ENCODE peak calls at places on chromosomes 3 and 15, in four cellular contexts. V is A549, O is suprapubic skin, H is tibial nerve. Q is an unnamed sample. For H3K4me1, the result is how much of the 10 kb centered on the place peaks cover.

GRCh38 chr3:30554317-30554690 is 52.1 kb upstream of the TGFBR2 start:
- DNase-seq in O (no peak), V (no peak), H (no peak), Q (no peak)

GRCh38 chr3:13513051-13513912 is 33.2 kb downstream of the HDAC11 start:
- DNase-seq in V (no peak), O (no peak), H (no peak), Q (no peak)

GRCh38 chr3:4722103-4722502 is 229.0 kb downstream of the ITPR1 start:
- DNase-seq in V (peak), H (no peak), O (no peak), Q (no peak)

GRCh38 chr3:53254810-53255359 is 937 bp downstream of the TKT start:
- DNase-seq in V (no peak), H (peak), O (no peak), Q (peak)

GRCh38 chr15:39580630-39581500 is at the start of gene THBS1:
- DNase-seq in V (peak), H (peak), O (peak), Q (peak)

GRCh38 chr3:120764206-120764605 is 21.7 kb downstream of the GTF2E1 start:
- DNase-seq in V (no peak), O (no peak), H (no peak), Q (no peak)

GRCh38 chr15:31327674-31328424 is 1.2 kb downstream of the KLF13 start:
- DNase-seq in V (peak), O (no peak), H (no peak), Q (peak)

GRCh38 chr15:93028632-93029612 is 60.1 kb downstream of the RGMA start:
- DNase-seq in H (peak), V (no peak), O (peak), Q (peak)

GRCh38 chr15:52440414-52440813 is 88.3 kb downstream of the MYO5A start:
- DNase-seq in H (no peak), O (no peak), V (peak), Q (no peak)

GRCh38 chr15:63353261-63353660 is 28.4 kb downstream of the CA12 start:
- DNase-seq in H (no peak), V (no peak), O (no peak), Q (no peak)

GRCh38 chr3:169668957-169669681 is 5.6 kb upstream of the MECOM start:
- DNase-seq in V (peak), O (no peak), H (peak), Q (peak)

GRCh38 chr3:52527039-52527731 is 6.5 kb downstream of the NT5DC2 start:
- DNase-seq in O (peak), V (no peak), H (peak), Q (no peak)

GRCh38 chr3:102158080-102158756 is 276.6 kb upstream of the ZPLD1 start:
- DNase-seq in H (no peak), V (no peak), O (no peak), Q (no peak)

GRCh38 chr15:39997031-39997430 is 42.0 kb downstream of the SRP14 start:
- DNase-seq in O (no peak), V (no peak), H (no peak), Q (no peak)

GRCh38 chr15:79475312-79475711 is 43.2 kb downstream of the MINAR1 start:
- DNase-seq in O (no peak), H (no peak), V (no peak), Q (no peak)

GRCh38 chr3:191440532-191440931 is 20.4 kb upstream of the PYDC2 start:
- DNase-seq in V (no peak), H (no peak), O (no peak), Q (no peak)

GRCh38 chr3:49761661-49762060 is 24.7 kb downstream of the IP6K1 start:
- DNase-seq in H (no peak), O (peak), V (no peak), Q (no peak)

GRCh38 chr3:157393076-157393475 is 43.6 kb upstream of the PTX3 start:
- DNase-seq in H (no peak), V (no peak), O (no peak), Q (no peak)

GRCh38 chr3:42110631-42111030 is 19.5 kb downstream of the TRAK1 start:
- DNase-seq in V (no peak), H (no peak), O (peak), Q (no peak)

GRCh38 chr3:32584660-32585059 is 14.0 kb upstream of the DYNC1LI1 start:
- DNase-seq in V (no peak), H (no peak), O (no peak), Q (no peak)

GRCh38 chr3:94336076-94336741 is 273.3 kb downstream of the NSUN3 start:
- DNase-seq in O (no peak), H (no peak), V (peak), Q (no peak)

GRCh38 chr15:77983091-77983707 is 94.3 kb downstream of the TBC1D2B start:
- DNase-seq in H (no peak), V (no peak), O (peak), Q (no peak)

GRCh38 chr3:189038773-189039720 is 132.7 kb upstream of the TPRG1 start:
- DNase-seq in O (no peak), H (no peak), V (no peak), Q (no peak)

GRCh38 chr3:20240154-20240883 is 54.3 kb upstream of the SGO1 start:
- DNase-seq in O (no peak), V (no peak), H (no peak), Q (no peak)

GRCh38 chr3:12708584-12709192 is 44.8 kb upstream of the RAF1 start:
- DNase-seq in O (no peak), H (no peak), V (no peak), Q (peak)

GRCh38 chr3:185965496-185965895 is 27.7 kb upstream of the TRA2B start:
- DNase-seq in O (no peak), H (no peak), V (no peak), Q (no peak)

GRCh38 chr15:90407871-90408317 is 19.9 kb downstream of the IQGAP1 start:
- DNase-seq in O (no peak), H (no peak), V (no peak), Q (no peak)

GRCh38 chr15:58258501-58259274 is 120.5 kb downstream of the AQP9 start:
- DNase-seq in O (no peak), H (no peak), V (no peak), Q (no peak)

GRCh38 chr15:73746883-73747282 is 6.3 kb downstream of the INSYN1 start:
- DNase-seq in V (no peak), H (no peak), O (no peak), Q (no peak)

GRCh38 chr15:74746389-74746788 is 2.3 kb upstream of the CYP1A2 start:
- DNase-seq in O (no peak), V (no peak), H (no peak), Q (no peak)

GRCh38 chr3:29026301-29026700 is 254.6 kb upstream of the RBMS3 start:
- DNase-seq in O (no peak), H (no peak), V (no peak), Q (no peak)

GRCh38 chr15:76393614-76394013 is 57.0 kb downstream of the ISL2 start:
- DNase-seq in O (no peak), H (no peak), V (no peak), Q (no peak)

GRCh38 chr15:74722591-74722990 is 2.7 kb downstream of the CYP1A1 start:
- DNase-seq in H (no peak), V (no peak), O (peak), Q (no peak)

GRCh38 chr3:52860424-52860768 is 25.6 kb upstream of the MUSTN1 start:
- DNase-seq in H (no peak), O (no peak), V (no peak), Q (no peak)

GRCh38 chr3:186097663-186098451 is 11.0 kb downstream of the ETV5 start:
- DNase-seq in V (peak), O (peak), H (peak), Q (peak)

GRCh38 chr3:33883538-33884203 is 85.2 kb downstream of the PDCD6IP start:
- DNase-seq in V (peak), H (no peak), O (no peak), Q (no peak)

GRCh38 chr3:312170-312569 is 115.6 kb downstream of the CHL1 start:
- DNase-seq in O (no peak), H (no peak), V (no peak), Q (no peak)

GRCh38 chr3:308597-309321 is 112.2 kb downstream of the CHL1 start:
- DNase-seq in O (no peak), V (no peak), H (no peak), Q (no peak)

DNA sequence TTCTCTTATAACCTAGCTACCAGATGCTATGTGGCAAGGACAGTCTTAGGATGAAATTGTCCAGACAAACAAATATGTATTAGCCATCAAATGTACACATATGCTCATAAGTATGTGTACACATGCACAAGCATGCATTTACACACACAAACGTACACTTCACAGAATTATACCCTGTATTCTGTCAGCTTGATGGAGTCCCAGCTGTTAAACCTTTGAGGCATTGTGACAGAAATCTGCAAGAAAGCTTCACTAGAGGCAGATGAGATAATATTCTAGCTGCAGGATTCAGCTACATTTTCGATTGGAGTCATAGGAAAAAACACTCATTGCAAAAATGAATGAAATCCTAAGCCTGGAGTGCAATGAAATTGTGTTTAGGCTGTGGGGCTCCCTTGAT is 110.6 kb downstream of the CHL1 start:
- DNase-seq in H (no peak), O (no peak), V (no peak), Q (no peak)
- TF ChIP-seq EP300 in H (no peak), O (no peak), V (no peak), Q (no peak)

GRCh38 chr3:129432036-129432435 is 3.6 kb upstream of the EFCAB12 start:
- DNase-seq in H (no peak), O (no peak), V (no peak), Q (no peak)

GRCh38 chr3:129434140-129434539 is 5.6 kb downstream of the MBD4 start:
- DNase-seq in H (no peak), V (no peak), O (no peak), Q (no peak)

GRCh38 chr3:129433565-129433964 is 5.1 kb upstream of the EFCAB12 start:
- DNase-seq in H (no peak), V (no peak), O (no peak), Q (no peak)

GRCh38 chr3:129432671-129433070 is 4.2 kb upstream of the EFCAB12 start:
- DNase-seq in H (no peak), V (no peak), O (no peak), Q (no peak)

GRCh38 chr3:129435367-129435766 is 4.4 kb downstream of the MBD4 start:
- DNase-seq in O (no peak), H (no peak), V (no peak), Q (no peak)
- H3K27ac ChIP-seq in O (no peak), H (no peak), V (no peak), Q (peak)

DNA sequence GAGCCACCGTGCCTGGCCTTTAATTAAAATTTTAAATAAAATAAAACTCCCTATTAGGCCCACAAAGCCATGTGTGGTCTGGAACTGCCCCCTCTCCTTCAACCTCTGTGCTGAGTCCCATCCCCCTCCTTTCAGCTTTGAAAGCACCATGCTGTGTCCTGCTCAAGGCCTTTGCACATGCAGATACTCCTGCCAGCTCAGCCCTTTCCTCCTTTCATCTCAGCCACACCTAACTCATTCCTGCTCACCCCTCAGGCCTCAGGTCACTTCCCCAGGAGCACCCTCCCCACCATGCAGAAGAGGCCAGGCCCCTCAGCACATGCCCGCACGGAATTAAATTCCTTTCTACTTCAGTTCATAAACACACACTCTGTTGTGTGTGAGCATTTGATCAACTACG is 28.1 kb downstream of the ATRIP start:
- DNase-seq in H (no peak), V (no peak), O (no peak), Q (no peak)
- H3K4me1 ChIP-seq in H (under half), V (under half), O (under half), Q (under half)

GRCh38 chr3:27366062-27366591 is 3.1 kb downstream of the NEK10 start:
- DNase-seq in O (no peak), V (no peak), H (no peak), Q (no peak)
- TF ChIP-seq EP300 in O (no peak), V (no peak), H (no peak), Q (no peak)

GRCh38 chr3:187315872-187316271 is 24.3 kb upstream of the MASP1 start:
- DNase-seq in V (no peak), H (no peak), O (no peak), Q (no peak)

GRCh38 chr3:187305881-187306280 is 14.3 kb upstream of the MASP1 start:
- DNase-seq in O (no peak), V (no peak), H (no peak), Q (no peak)

GRCh38 chr3:187314176-187314575 is 22.6 kb upstream of the MASP1 start:
- DNase-seq in H (no peak), V (no peak), O (no peak), Q (no peak)

GRCh38 chr3:187310954-187311470 is 19.5 kb upstream of the MASP1 start:
- DNase-seq in O (no peak), H (no peak), V (no peak), Q (no peak)
- H3K27ac ChIP-seq in O (no peak), H (no peak), V (no peak), Q (no peak)

GRCh38 chr3:71498543-71498942 is 85.0 kb downstream of the FOXP1 start:
- DNase-seq in V (no peak), H (no peak), O (no peak), Q (no peak)

GRCh38 chr3:71498053-71498452 is 85.5 kb downstream of the FOXP1 start:
- DNase-seq in H (no peak), V (no peak), O (no peak), Q (no peak)

GRCh38 chr3:71500696-71501095 is 82.8 kb downstream of the FOXP1 start:
- DNase-seq in O (no peak), H (no peak), V (no peak), Q (no peak)

GRCh38 chr3:71497367-71497925 is 86.1 kb downstream of the FOXP1 start:
- DNase-seq in H (no peak), O (no peak), V (no peak), Q (no peak)

GRCh38 chr3:71499477-71499876 is 84.1 kb downstream of the FOXP1 start:
- DNase-seq in H (no peak), O (no peak), V (no peak), Q (no peak)
- H3K4me1 ChIP-seq in H (under half), O (under half), V (half or more), Q (under half)

DNA sequence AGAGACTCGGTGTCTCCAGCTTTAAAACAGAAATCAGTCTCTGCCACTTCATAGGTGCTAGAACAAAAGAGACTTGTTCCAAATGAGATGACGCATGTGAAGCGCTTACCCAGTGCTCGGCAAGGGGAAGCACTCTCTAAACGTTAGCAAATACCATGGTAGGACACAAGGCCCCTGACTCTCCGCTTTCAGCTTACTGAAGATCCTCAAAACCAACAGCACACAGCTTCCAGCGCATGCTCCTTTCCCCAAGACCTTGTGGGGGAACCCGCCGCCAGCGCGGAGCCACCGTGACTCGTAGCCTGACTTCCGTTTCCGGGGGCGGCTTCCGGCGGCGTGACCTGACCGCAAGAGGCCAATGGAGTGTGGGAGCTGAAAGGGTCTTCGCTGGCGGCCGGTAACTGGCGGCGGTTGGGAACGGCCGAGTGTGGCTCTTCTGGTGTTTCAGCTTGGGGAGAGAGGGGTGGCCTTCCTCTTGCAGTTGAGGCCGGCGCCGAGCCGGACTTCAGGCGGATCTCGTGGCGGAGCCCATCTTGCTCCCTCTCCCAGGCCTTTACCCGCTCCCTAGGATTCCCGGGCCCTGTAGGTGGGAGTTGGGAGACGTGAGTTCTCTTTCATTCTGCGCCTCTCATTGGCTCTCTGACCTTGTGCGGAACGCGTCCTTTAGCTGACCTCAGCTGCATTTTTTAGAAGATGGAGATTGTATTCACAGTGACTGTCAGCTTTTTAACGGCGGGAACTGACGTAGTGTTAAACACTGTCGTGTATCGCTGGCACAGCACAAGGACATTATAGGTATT is at the start of gene THUMPD3:
- DNase-seq in V (peak), H (peak), O (peak), Q (peak)
- TF ChIP-seq EP300 in V (no peak), H (peak), O (no peak), Q (no peak)

GRCh38 chr3:100563228-100563627 is 46.2 kb upstream of the ADGRG7 start:
- DNase-seq in V (no peak), H (no peak), O (no peak), Q (no peak)

GRCh38 chr3:100562224-100562857 is 47.1 kb upstream of the ADGRG7 start:
- DNase-seq in H (no peak), V (no peak), O (no peak), Q (no peak)

GRCh38 chr3:100560426-100560825 is 49.0 kb upstream of the ADGRG7 start:
- DNase-seq in V (no peak), O (no peak), H (no peak), Q (no peak)

GRCh38 chr3:100563652-100564215 is 45.7 kb upstream of the ADGRG7 start:
- DNase-seq in H (no peak), V (no peak), O (no peak), Q (no peak)

GRCh38 chr3:100561459-100562158 is 47.8 kb upstream of the ADGRG7 start:
- DNase-seq in H (no peak), O (no peak), V (no peak), Q (no peak)
- H3K27ac ChIP-seq in H (no peak), O (peak), V (no peak), Q (no peak)

GRCh38 chr3:72086051-72086711 is 301.2 kb upstream of the PROK2 start:
- DNase-seq in H (no peak), V (no peak), O (no peak), Q (no peak)
- H3K4me1 ChIP-seq in H (under half), V (under half), O (under half), Q (under half)

DNA sequence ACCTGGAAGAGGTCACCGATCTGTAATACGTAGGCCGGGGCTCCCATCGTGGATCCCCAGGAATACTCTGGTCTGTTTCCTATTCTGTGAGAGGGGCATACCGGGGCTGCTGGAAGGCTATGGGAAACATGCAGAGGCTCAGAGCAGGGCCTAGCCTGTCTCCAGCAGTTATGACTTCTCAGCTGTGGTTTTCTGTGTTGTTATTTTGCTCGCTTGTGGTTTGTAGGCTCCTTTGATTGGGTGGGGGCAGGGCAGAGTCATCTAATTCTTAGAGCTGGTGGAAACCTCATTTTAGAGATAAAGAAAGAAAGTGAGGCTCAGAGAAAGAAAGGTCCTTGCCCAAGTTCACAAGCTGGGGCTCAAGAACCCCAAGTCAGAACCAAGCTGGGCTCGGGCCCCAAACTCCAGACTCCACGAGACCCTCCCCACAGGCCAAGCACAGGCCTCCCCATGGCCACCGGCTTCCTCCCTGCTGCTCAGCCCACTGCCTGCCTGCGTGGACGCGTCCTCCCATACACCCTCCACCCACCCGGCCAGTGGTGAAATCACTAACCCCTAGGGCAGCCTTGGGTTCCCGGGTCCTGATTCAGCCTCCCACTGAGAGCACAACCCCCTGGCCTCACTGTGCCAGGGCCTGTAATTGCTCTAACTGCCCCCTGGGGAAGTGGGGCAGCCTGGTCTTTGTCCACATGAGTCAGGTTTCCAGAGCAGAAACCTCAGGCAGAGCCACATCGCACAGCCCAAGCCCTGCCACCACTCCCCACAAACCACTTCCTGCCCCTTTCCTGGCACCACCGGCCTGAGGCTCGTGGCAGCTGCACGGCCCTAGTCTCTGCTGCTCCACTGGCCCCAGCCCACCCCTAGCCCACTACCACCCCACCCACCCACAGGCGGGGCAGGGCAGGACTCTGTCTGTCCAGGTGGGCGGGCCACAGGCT is 270.8 kb downstream of the UACA start:
- DNase-seq in V (peak), O (no peak), H (no peak), Q (peak)
- TF ChIP-seq EP300 in V (no peak), O (no peak), H (no peak), Q (no peak)